ENCODE peak calls at places on chromosomes 11 and 22, in ten cellular contexts. S is skeletal muscle cell; L is naive thymus-derived CD4-positive, alpha-beta T cell; V is tibial nerve; J is ACHN; U is NCI-H2081; H is endothelial cell; G is GM04504; B is ELR; K is CD4-positive, alpha-beta T cell. O is an unnamed sample.

GRCh38 chr11:77322506-77322905 is 21.0 kb upstream of the GDPD4 start:
- DNase-seq in S (peak), K (no peak), G (peak), L (no peak), V (no peak), J (no peak), B (peak), U (no peak), H (no peak), O (no peak)

GRCh38 chr22:41367039-41367679 is 14.6 kb upstream of the TEF start:
- DNase-seq in U (peak), G (peak), K (no peak), J (peak), H (no peak), B (peak), V (peak), S (peak), L (peak), O (no peak)

GRCh38 chr11:59206635-59207034 is 6.1 kb downstream of the MPEG1 start:
- DNase-seq in G (no peak), J (peak), U (peak), B (peak), L (no peak), H (peak), S (no peak), K (no peak), V (peak), O (no peak)

GRCh38 chr22:26798433-26799065 is 141.2 kb downstream of the MIAT start:
- DNase-seq in V (no peak), L (no peak), H (no peak), J (no peak), B (no peak), U (no peak), K (no peak), S (no peak), G (no peak), O (no peak)

GRCh38 chr22:50276143-50276542 is 6.0 kb upstream of the MAPK11 start:
- DNase-seq in U (no peak), S (no peak), L (no peak), G (no peak), J (peak), V (peak), H (peak), B (peak), K (no peak), O (peak)

GRCh38 chr22:20741634-20742581 is 32.0 kb upstream of the SERPIND1 start:
- DNase-seq in H (peak), J (peak), S (no peak), G (peak), K (peak), U (peak), L (peak), V (peak), B (peak), O (no peak)

GRCh38 chr11:77602385-77603105 is 12.8 kb downstream of the AQP11 start:
- DNase-seq in B (peak), J (peak), K (no peak), L (no peak), V (no peak), S (peak), H (no peak), U (no peak), G (peak), O (no peak)

GRCh38 chr11:61082931-61083531 is 19.3 kb upstream of the CD5 start:
- DNase-seq in B (no peak), J (no peak), G (no peak), H (no peak), K (no peak), L (no peak), S (no peak), V (no peak), U (no peak), O (no peak)

GRCh38 chr11:106473089-106473722 is 395.7 kb downstream of the AASDHPPT start:
- DNase-seq in V (no peak), K (no peak), S (peak), J (no peak), B (peak), L (no peak), G (no peak), H (no peak), U (no peak), O (no peak)

GRCh38 chr11:73275381-73275750 is 3.2 kb downstream of the P2RY6 start:
- DNase-seq in L (no peak), S (no peak), H (no peak), G (no peak), K (no peak), U (no peak), B (no peak), V (no peak), J (no peak), O (no peak)

GRCh38 chr11:10627306-10627705 is 58.8 kb upstream of the LYVE1 start:
- DNase-seq in B (no peak), L (no peak), G (no peak), K (no peak), H (no peak), U (no peak), J (no peak), V (no peak), S (no peak), O (no peak)

GRCh38 chr11:102341844-102342318 is 5.1 kb upstream of the BIRC2 start:
- DNase-seq in J (peak), S (peak), V (peak), L (peak), G (peak), H (peak), B (peak), K (peak), U (peak), O (peak)